ENCODE peak calls at places on chromosomes 7 and 10, in four cellular contexts. One of them, this sample, is unnamed.

GRCh38 chr7:140067052-140067451 is 4.3 kb upstream of the PARP12 start:
- DNase-seq in GM23338: no peak
- DNase-seq in HFF-Myc: no peak
- DNase-seq in progenitor cell of endocrine pancreas: no peak
- DNase-seq in this sample: no peak

GRCh38 chr7:47720141-47720906 is 138.4 kb upstream of the TNS3 start:
- DNase-seq in GM23338: no peak
- DNase-seq in HFF-Myc: peak; percentile 19
- DNase-seq in progenitor cell of endocrine pancreas: no peak
- DNase-seq in this sample: peak; percentile 75

GRCh38 chr7:105878746-105879605 is 2.6 kb upstream of the ATXN7L1 start:
- DNase-seq in progenitor cell of endocrine pancreas: no peak
- DNase-seq in GM23338: no peak
- DNase-seq in HFF-Myc: no peak
- DNase-seq in this sample: no peak

GRCh38 chr10:86688398-86688921 is 20.1 kb downstream of the LDB3 start:
- DNase-seq in HFF-Myc: no peak
- DNase-seq in GM23338: peak; percentile 85
- DNase-seq in progenitor cell of endocrine pancreas: no peak
- DNase-seq in this sample: no peak

GRCh38 chr7:133654547-133654946 is 401.7 kb downstream of the EXOC4 start:
- DNase-seq in HFF-Myc: no peak
- DNase-seq in progenitor cell of endocrine pancreas: no peak
- DNase-seq in GM23338: no peak
- DNase-seq in this sample: no peak

GRCh38 chr10:45034301-45034700 is 33.6 kb downstream of the ZNF22 start:
- DNase-seq in HFF-Myc: no peak
- DNase-seq in GM23338: no peak
- DNase-seq in progenitor cell of endocrine pancreas: no peak
- DNase-seq in this sample: no peak

GRCh38 chr10:71770789-71771188 is 2.5 kb downstream of the VSIR start:
- DNase-seq in GM23338: no peak
- DNase-seq in progenitor cell of endocrine pancreas: no peak
- DNase-seq in HFF-Myc: no peak
- DNase-seq in this sample: no peak

GRCh38 chr10:88095291-88095721 is 231.9 kb downstream of the PTEN start:
- DNase-seq in HFF-Myc: no peak
- DNase-seq in GM23338: no peak
- DNase-seq in progenitor cell of endocrine pancreas: no peak
- DNase-seq in this sample: no peak

GRCh38 chr10:124647421-124648130 is 96.6 kb downstream of the FAM53B start:
- DNase-seq in GM23338: no peak
- DNase-seq in progenitor cell of endocrine pancreas: no peak
- DNase-seq in HFF-Myc: peak; percentile 39
- DNase-seq in this sample: no peak

GRCh38 chr10:70007116-70007820 is 45.4 kb upstream of the MACROH2A2 start:
- DNase-seq in HFF-Myc: no peak
- DNase-seq in GM23338: no peak
- DNase-seq in progenitor cell of endocrine pancreas: no peak
- DNase-seq in this sample: no peak

GRCh38 chr7:128867842-128868623 is 5.4 kb downstream of the ATP6V1F start:
- DNase-seq in HFF-Myc: no peak
- DNase-seq in GM23338: peak; percentile 57
- DNase-seq in progenitor cell of endocrine pancreas: no peak
- DNase-seq in this sample: no peak

GRCh38 chr7:131231381-131232220 is 96.1 kb upstream of the MKLN1 start:
- DNase-seq in HFF-Myc: no peak
- DNase-seq in GM23338: no peak
- DNase-seq in progenitor cell of endocrine pancreas: no peak
- DNase-seq in this sample: no peak

GRCh38 chr10:122236690-122237306 is 34.3 kb upstream of the BTBD16 start:
- DNase-seq in progenitor cell of endocrine pancreas: no peak
- DNase-seq in GM23338: no peak
- DNase-seq in HFF-Myc: no peak
- DNase-seq in this sample: no peak

GRCh38 chr10:3330687-3331086 is 158.1 kb upstream of the PITRM1 start:
- DNase-seq in progenitor cell of endocrine pancreas: no peak
- DNase-seq in HFF-Myc: no peak
- DNase-seq in GM23338: no peak
- DNase-seq in this sample: no peak

GRCh38 chr10:129949411-129950335 is 14.4 kb downstream of the EBF3 start:
- DNase-seq in HFF-Myc: no peak
- DNase-seq in GM23338: peak; percentile 77
- DNase-seq in progenitor cell of endocrine pancreas: no peak
- DNase-seq in this sample: no peak

GRCh38 chr10:71621783-71622526 is 97.6 kb downstream of the C10orf105 start:
- DNase-seq in progenitor cell of endocrine pancreas: no peak
- DNase-seq in HFF-Myc: no peak
- DNase-seq in GM23338: peak; percentile 57
- DNase-seq in this sample: no peak

GRCh38 chr7:29369909-29370488 is 175.4 kb downstream of the CHN2 start:
- DNase-seq in HFF-Myc: no peak
- DNase-seq in progenitor cell of endocrine pancreas: no peak
- DNase-seq in GM23338: peak; percentile 25
- DNase-seq in this sample: no peak

GRCh38 chr10:132394201-132394811 is 2.7 kb upstream of the PWWP2B start:
- DNase-seq in GM23338: no peak
- DNase-seq in progenitor cell of endocrine pancreas: no peak
- DNase-seq in HFF-Myc: no peak
- DNase-seq in this sample: no peak

GRCh38 chr7:104982773-104983619 is 31.0 kb upstream of the KMT2E start:
- DNase-seq in progenitor cell of endocrine pancreas: no peak
- DNase-seq in HFF-Myc: no peak
- DNase-seq in GM23338: no peak
- DNase-seq in this sample: no peak

GRCh38 chr10:22613011-22613410 is 101.4 kb downstream of the PIP4K2A start:
- DNase-seq in progenitor cell of endocrine pancreas: no peak
- DNase-seq in HFF-Myc: no peak
- DNase-seq in GM23338: no peak
- DNase-seq in this sample: no peak

GRCh38 chr7:153217032-153217431 is 457.5 kb downstream of the ACTR3B start:
- DNase-seq in HFF-Myc: no peak
- DNase-seq in GM23338: no peak
- DNase-seq in progenitor cell of endocrine pancreas: no peak
- DNase-seq in this sample: no peak

GRCh38 chr10:81013771-81014170 is 476.1 kb downstream of the SH2D4B start:
- DNase-seq in GM23338: no peak
- DNase-seq in HFF-Myc: no peak
- DNase-seq in progenitor cell of endocrine pancreas: no peak
- DNase-seq in this sample: no peak

GRCh38 chr7:66627876-66628360 is 763 bp upstream of the KCTD7 start:
- DNase-seq in HFF-Myc: no peak
- DNase-seq in GM23338: no peak
- DNase-seq in progenitor cell of endocrine pancreas: no peak
- DNase-seq in this sample: no peak

GRCh38 chr7:5088906-5089305 is 43.2 kb downstream of the RBAK start:
- DNase-seq in progenitor cell of endocrine pancreas: no peak
- DNase-seq in HFF-Myc: no peak
- DNase-seq in GM23338: peak; percentile 27
- DNase-seq in this sample: no peak

GRCh38 chr7:54944179-54944578 is 74.6 kb upstream of the EGFR start:
- DNase-seq in HFF-Myc: no peak
- DNase-seq in GM23338: no peak
- DNase-seq in progenitor cell of endocrine pancreas: no peak
- DNase-seq in this sample: no peak

GRCh38 chr10:93745411-93746065 is 12.2 kb upstream of the LGI1 start:
- DNase-seq in progenitor cell of endocrine pancreas: no peak
- DNase-seq in HFF-Myc: no peak
- DNase-seq in GM23338: peak; percentile 90
- DNase-seq in this sample: no peak

GRCh38 chr7:92809397-92810241 is 26.8 kb downstream of the CDK6 start:
- DNase-seq in HFF-Myc: peak; percentile 93
- DNase-seq in progenitor cell of endocrine pancreas: no peak
- DNase-seq in GM23338: peak; percentile 81
- DNase-seq in this sample: no peak

GRCh38 chr10:123295644-123296043 is 141.4 kb downstream of the BUB3 start:
- DNase-seq in GM23338: no peak
- DNase-seq in HFF-Myc: no peak
- DNase-seq in progenitor cell of endocrine pancreas: no peak
- DNase-seq in this sample: no peak

GRCh38 chr10:1267568-1267967 is 211.4 kb downstream of the WDR37 start:
- DNase-seq in HFF-Myc: no peak
- DNase-seq in GM23338: peak; percentile 16
- DNase-seq in progenitor cell of endocrine pancreas: no peak
- DNase-seq in this sample: no peak

GRCh38 chr10:107733328-107733727 is 568.8 kb upstream of the SORCS1 start:
- DNase-seq in GM23338: no peak
- DNase-seq in HFF-Myc: no peak
- DNase-seq in progenitor cell of endocrine pancreas: no peak
- DNase-seq in this sample: no peak

GRCh38 chr10:132400547-132401151 is 3.6 kb downstream of the PWWP2B start:
- DNase-seq in progenitor cell of endocrine pancreas: no peak
- DNase-seq in HFF-Myc: no peak
- DNase-seq in GM23338: no peak
- DNase-seq in this sample: no peak

GRCh38 chr10:4937346-4937745 is 25.9 kb upstream of the AKR1C1 start:
- DNase-seq in GM23338: no peak
- DNase-seq in progenitor cell of endocrine pancreas: no peak
- DNase-seq in HFF-Myc: no peak
- DNase-seq in this sample: no peak

GRCh38 chr10:131172433-131172832 is 139.1 kb downstream of the TCERG1L start:
- DNase-seq in GM23338: no peak
- DNase-seq in progenitor cell of endocrine pancreas: peak; percentile 6
- DNase-seq in HFF-Myc: no peak
- DNase-seq in this sample: peak; percentile 62

GRCh38 chr7:17030559-17030958 is 148.8 kb upstream of the AGR3 start:
- DNase-seq in HFF-Myc: no peak
- DNase-seq in progenitor cell of endocrine pancreas: no peak
- DNase-seq in GM23338: no peak
- DNase-seq in this sample: no peak

GRCh38 chr10:13716161-13717071 is 129.7 kb downstream of the PRPF18 start:
- DNase-seq in GM23338: no peak
- DNase-seq in HFF-Myc: no peak
- DNase-seq in progenitor cell of endocrine pancreas: no peak
- DNase-seq in this sample: no peak

GRCh38 chr10:129089341-129089740 is 377.7 kb upstream of the MGMT start:
- DNase-seq in HFF-Myc: no peak
- DNase-seq in progenitor cell of endocrine pancreas: no peak
- DNase-seq in GM23338: no peak
- DNase-seq in this sample: no peak

GRCh38 chr10:33132626-33133025 is 174.6 kb upstream of the ITGB1 start:
- DNase-seq in progenitor cell of endocrine pancreas: no peak
- DNase-seq in GM23338: peak; percentile 51
- DNase-seq in HFF-Myc: no peak
- DNase-seq in this sample: no peak
- TF ChIP-seq CTCF in progenitor cell of endocrine pancreas: no peak
- TF ChIP-seq CTCF in GM23338: peak; percentile 87
- TF ChIP-seq CTCF in HFF-Myc: no peak
- TF ChIP-seq CTCF in this sample: no peak

GRCh38 chr10:89853796-89854195 is 152.4 kb downstream of the KIF20B start:
- DNase-seq in GM23338: peak; percentile 87
- DNase-seq in progenitor cell of endocrine pancreas: peak; percentile 31
- DNase-seq in HFF-Myc: no peak
- DNase-seq in this sample: no peak
- TF ChIP-seq CTCF in GM23338: peak; percentile 75
- TF ChIP-seq CTCF in progenitor cell of endocrine pancreas: peak; percentile 61
- TF ChIP-seq CTCF in HFF-Myc: peak; percentile 22
- TF ChIP-seq CTCF in this sample: peak; percentile 65

GRCh38 chr7:119270045-119270464 is 1002.9 kb upstream of the KCND2 start:
- DNase-seq in GM23338: peak; percentile 89
- DNase-seq in HFF-Myc: peak; percentile 9
- DNase-seq in progenitor cell of endocrine pancreas: no peak
- DNase-seq in this sample: no peak
- TF ChIP-seq CTCF in GM23338: peak; percentile 88
- TF ChIP-seq CTCF in HFF-Myc: peak; percentile 74
- TF ChIP-seq CTCF in progenitor cell of endocrine pancreas: peak; percentile 94
- TF ChIP-seq CTCF in this sample: peak; percentile 92

GRCh38 chr10:97333351-97333600 is 1.3 kb downstream of the FRAT2 start:
- DNase-seq in HFF-Myc: no peak
- DNase-seq in GM23338: peak; percentile 76
- DNase-seq in progenitor cell of endocrine pancreas: no peak
- DNase-seq in this sample: no peak
- TF ChIP-seq CTCF in HFF-Myc: no peak
- TF ChIP-seq CTCF in GM23338: peak; percentile 48
- TF ChIP-seq CTCF in progenitor cell of endocrine pancreas: peak; percentile 24
- TF ChIP-seq CTCF in this sample: peak; percentile 43

GRCh38 chr7:85000973-85001372 is 185.9 kb downstream of the SEMA3D start:
- DNase-seq in GM23338: peak; percentile 35
- DNase-seq in HFF-Myc: no peak
- DNase-seq in progenitor cell of endocrine pancreas: no peak
- DNase-seq in this sample: no peak

GRCh38 chr7:84999450-84999849 is 187.4 kb downstream of the SEMA3D start:
- DNase-seq in progenitor cell of endocrine pancreas: no peak
- DNase-seq in HFF-Myc: no peak
- DNase-seq in GM23338: no peak
- DNase-seq in this sample: no peak

GRCh38 chr7:85001493-85002345 is 185.1 kb downstream of the SEMA3D start:
- DNase-seq in GM23338: no peak
- DNase-seq in HFF-Myc: no peak
- DNase-seq in progenitor cell of endocrine pancreas: no peak
- DNase-seq in this sample: no peak

GRCh38 chr7:84997626-84998025 is 189.2 kb downstream of the SEMA3D start:
- DNase-seq in HFF-Myc: no peak
- DNase-seq in progenitor cell of endocrine pancreas: no peak
- DNase-seq in GM23338: no peak
- DNase-seq in this sample: no peak

GRCh38 chr7:84998665-84999064 is 188.2 kb downstream of the SEMA3D start:
- DNase-seq in HFF-Myc: no peak
- DNase-seq in progenitor cell of endocrine pancreas: no peak
- DNase-seq in GM23338: peak; percentile 53
- DNase-seq in this sample: no peak
- TF ChIP-seq CTCF in HFF-Myc: peak; percentile 3
- TF ChIP-seq CTCF in progenitor cell of endocrine pancreas: peak; percentile 33
- TF ChIP-seq CTCF in GM23338: no peak
- TF ChIP-seq CTCF in this sample: peak; percentile 60

DNA sequence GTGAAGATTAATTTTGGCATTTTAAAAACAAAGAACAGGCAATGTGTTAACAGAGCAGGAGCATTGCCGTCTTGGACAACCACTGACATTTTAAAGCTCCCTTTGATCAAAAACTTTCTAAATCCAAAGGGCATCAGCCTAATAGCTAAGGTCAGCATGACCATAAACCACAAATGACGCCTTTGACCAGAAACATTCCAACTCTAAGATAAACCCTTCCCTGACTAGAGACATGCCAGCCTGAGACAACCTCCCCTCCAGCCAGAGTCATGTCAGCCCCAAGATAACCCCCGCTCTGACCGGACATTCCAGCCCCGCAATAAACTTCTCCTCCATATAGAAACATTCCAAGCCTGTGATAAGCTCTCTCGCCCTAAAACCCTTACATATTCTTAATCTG is 949.4 kb upstream of the POT1 start:
- DNase-seq in GM23338: no peak
- DNase-seq in progenitor cell of endocrine pancreas: no peak
- DNase-seq in HFF-Myc: no peak
- DNase-seq in this sample: no peak
- TF ChIP-seq CTCF in GM23338: no peak
- TF ChIP-seq CTCF in progenitor cell of endocrine pancreas: no peak
- TF ChIP-seq CTCF in HFF-Myc: no peak
- TF ChIP-seq CTCF in this sample: no peak

This sample was measured in type B pancreatic cell.